ENCODE peak calls at places on chromosomes 3 and 15, in nine cellular contexts. E is esophagus muscularis mucosa, K is K562, H is spleen, S is H1, A is Panc1, G is stomach, U is GM12878, R is breast epithelium. C is an unnamed sample. For H3K4me1, the result is how much of the 10 kb centered on the place peaks cover.

GRCh38 chr3:14347110-14347509 is 55.3 kb upstream of the SLC6A6 start:
- DNase-seq in E (no peak), K (no peak), H (no peak), S (no peak), A (no peak), G (no peak), U (no peak), R (no peak), C (no peak)

GRCh38 chr3:39980021-39980420 is 170.6 kb downstream of the MYRIP start:
- DNase-seq in E (peak), K (no peak), H (no peak), S (no peak), A (no peak), G (no peak), U (no peak), R (no peak), C (no peak)

GRCh38 chr15:26179906-26180305 is 316.8 kb upstream of the ATP10A start:
- DNase-seq in E (peak), K (peak), H (no peak), S (peak), A (no peak), G (no peak), U (no peak), R (no peak), C (no peak)

GRCh38 chr15:44782516-44782915 is 46.2 kb downstream of the TRIM69 start:
- DNase-seq in E (no peak), K (no peak), H (no peak), S (no peak), A (no peak), G (no peak), U (no peak), R (no peak), C (no peak)

GRCh38 chr3:126258670-126259069 is 78.3 kb upstream of the ALDH1L1 start:
- DNase-seq in E (peak), K (peak), H (no peak), S (no peak), A (no peak), G (no peak), U (no peak), R (no peak), C (no peak)

GRCh38 chr15:43105077-43105769 is 615 bp downstream of the UBR1 start:
- DNase-seq in E (no peak), K (peak), H (no peak), S (no peak), A (no peak), G (peak), U (no peak), R (no peak), C (no peak)

GRCh38 chr15:76898102-76898501 is 7.0 kb downstream of the SCAPER start:
- DNase-seq in E (no peak), K (no peak), H (no peak), S (no peak), A (no peak), G (no peak), U (no peak), R (no peak), C (no peak)

GRCh38 chr3:175208316-175208715 is 349.2 kb downstream of the NAALADL2 start:
- DNase-seq in E (no peak), K (no peak), H (no peak), S (no peak), A (no peak), G (no peak), U (no peak), R (no peak), C (no peak)

GRCh38 chr3:115851571-115851970 is 228.3 kb downstream of the GAP43 start:
- DNase-seq in E (no peak), K (no peak), H (no peak), S (no peak), A (no peak), G (no peak), U (no peak), R (no peak), C (no peak)

DNA sequence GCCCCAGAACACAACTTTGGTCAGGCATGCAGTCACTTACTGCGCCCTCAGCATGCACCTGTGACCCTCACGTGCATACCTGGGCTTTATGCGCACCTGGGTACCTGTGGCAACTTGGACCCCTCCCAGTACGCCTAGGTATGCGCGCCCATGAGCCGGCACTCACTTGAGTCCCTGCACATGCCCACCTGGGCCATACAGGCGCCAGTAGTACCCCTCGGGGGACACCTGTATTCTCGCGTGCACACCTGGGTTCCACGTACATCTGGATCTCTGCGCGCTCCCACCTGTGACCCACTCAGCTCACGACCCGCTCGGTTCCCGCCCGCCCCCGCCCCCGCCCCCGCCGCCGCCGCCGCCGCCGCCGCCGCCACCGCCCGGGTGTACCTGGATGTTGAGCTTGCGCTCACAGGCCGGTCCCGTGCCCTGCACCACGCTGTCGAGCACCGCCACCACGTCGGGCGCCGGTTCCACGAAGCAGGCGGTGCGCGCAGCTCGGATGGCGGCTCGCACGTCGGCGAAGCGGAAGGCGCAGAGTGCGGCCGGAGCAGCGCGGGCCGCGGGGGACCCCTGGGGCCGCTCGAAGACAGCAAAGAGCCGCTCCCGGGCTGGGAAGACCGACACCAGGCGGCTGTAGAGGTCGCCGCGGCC is 1.4 kb downstream of the PLXND1 start:
- DNase-seq in E (no peak), K (no peak), H (no peak), S (peak), A (no peak), G (no peak), U (no peak), R (no peak), C (no peak)
- H3K4me1 ChIP-seq in E (half or more), K (under half), H (half or more), S (half or more), A (half or more), G (half or more), U (under half), R (under half), C (half or more)

GRCh38 chr15:79432345-79433311 is 492 bp downstream of the MINAR1 start:
- DNase-seq in E (peak), K (no peak), H (no peak), S (peak), A (no peak), G (no peak), U (no peak), R (no peak), C (no peak)
- TF ChIP-seq CTCF in E (no peak), K (no peak), H (no peak), S (no peak), A (peak), G (no peak), U (no peak), R (no peak), C (no peak)

DNA sequence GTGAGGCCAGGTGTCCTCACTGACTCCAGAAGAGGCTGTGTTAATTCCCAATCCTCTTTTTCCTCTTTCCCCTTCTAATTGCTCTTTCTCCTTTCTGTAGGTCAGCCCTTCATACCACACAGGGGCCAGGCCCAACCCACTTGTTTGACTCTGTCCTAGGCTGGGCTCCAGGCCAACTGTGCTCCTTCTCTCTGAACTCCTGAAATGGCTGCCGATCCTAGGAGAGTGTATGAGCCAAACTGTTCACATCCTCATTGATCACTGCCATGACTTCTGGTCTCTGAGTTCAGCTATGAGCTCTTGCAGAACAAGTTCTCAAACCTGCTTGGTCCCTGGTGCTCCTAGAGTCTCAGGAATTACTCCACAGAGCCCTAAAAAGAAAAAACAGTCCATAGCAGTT is 145.1 kb downstream of the VGLL4 start:
- DNase-seq in E (no peak), K (no peak), H (no peak), S (no peak), A (no peak), G (peak), U (no peak), R (peak), C (peak)
- TF ChIP-seq POLR2AphosphoS5 in E (no peak), K (no peak), H (no peak), S (no peak), A (no peak), G (peak), U (no peak), R (no peak), C (no peak)

DNA sequence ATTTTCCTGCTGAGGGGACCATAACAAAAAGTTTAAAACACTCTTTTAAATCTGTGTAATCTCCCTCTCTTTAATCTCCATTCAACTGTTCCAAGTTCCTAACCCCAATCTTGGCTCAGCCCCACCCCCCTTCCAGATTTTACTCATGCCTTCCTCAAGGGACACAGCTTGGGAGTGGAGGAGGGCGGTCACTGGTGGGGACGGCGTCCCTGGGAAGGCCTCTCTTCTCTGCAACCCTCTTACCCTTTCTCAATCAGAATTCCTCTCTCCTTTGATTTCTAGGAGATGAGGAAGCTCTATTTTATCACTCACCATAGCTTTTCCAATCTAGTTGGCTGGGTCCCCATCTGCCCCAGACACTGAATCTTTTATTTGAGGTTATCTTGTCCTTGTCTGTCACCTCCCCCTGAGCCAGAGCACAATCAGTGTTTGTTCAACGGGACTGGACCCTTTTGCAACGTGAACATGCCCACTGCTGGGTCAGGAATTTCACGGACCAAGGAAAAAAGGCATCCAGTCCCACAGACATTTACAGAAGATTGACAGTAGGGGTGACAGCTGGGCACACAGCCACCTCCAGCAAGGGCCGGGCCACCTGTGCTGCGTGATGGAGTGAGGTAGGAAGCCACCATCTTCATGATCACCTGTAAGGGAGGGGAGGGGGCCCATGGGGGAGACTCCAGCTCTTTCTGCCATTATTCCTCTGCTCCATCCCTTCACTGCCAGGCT is 84.0 kb upstream of the HERC1 start:
- DNase-seq in E (no peak), K (no peak), H (no peak), S (no peak), A (no peak), G (no peak), U (no peak), R (no peak), C (no peak)
- H3K4me1 ChIP-seq in E (under half), K (under half), H (under half), S (under half), A (under half), G (under half), U (under half), R (under half), C (under half)

DNA sequence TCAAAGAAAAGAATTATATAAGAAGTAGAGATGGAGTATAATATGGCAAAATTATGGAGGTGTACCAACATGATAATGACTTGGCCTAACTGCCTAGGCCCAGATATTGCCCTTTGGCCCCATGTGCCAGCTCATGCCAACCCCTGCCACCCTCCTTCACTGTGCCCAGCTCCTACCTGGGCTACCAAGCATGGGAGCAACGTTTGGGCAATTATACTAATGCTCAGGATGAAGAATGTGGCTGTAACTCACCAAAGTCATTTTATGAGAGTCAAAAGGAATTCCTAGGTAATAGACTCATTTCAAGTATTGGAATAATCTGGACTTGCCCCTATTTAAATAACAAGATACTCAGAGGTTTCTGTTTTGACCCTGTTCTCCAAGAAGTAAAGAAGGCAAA is 240.2 kb upstream of the IL12A start:
- DNase-seq in E (no peak), K (no peak), H (no peak), S (no peak), A (no peak), G (no peak), U (no peak), R (no peak), C (no peak)
- TF ChIP-seq CTCF in E (no peak), K (no peak), H (no peak), S (no peak), A (no peak), G (no peak), U (no peak), R (no peak), C (no peak)

GRCh38 chr3:51374456-51374855 is 10.6 kb upstream of the MANF start:
- DNase-seq in E (no peak), K (no peak), H (no peak), S (no peak), A (no peak), G (no peak), U (no peak), R (no peak), C (no peak)

GRCh38 chr3:51373658-51374421 is 11.3 kb upstream of the MANF start:
- DNase-seq in E (no peak), K (no peak), H (no peak), S (no peak), A (no peak), G (no peak), U (no peak), R (no peak), C (no peak)

GRCh38 chr3:51375136-51375535 is 10.0 kb upstream of the MANF start:
- DNase-seq in E (no peak), K (no peak), H (no peak), S (no peak), A (no peak), G (no peak), U (no peak), R (no peak), C (no peak)

GRCh38 chr3:51378075-51378474 is 7.0 kb upstream of the MANF start:
- DNase-seq in E (no peak), K (no peak), H (peak), S (no peak), A (no peak), G (no peak), U (no peak), R (no peak), C (no peak)

GRCh38 chr3:51375571-51375970 is 9.5 kb upstream of the MANF start:
- DNase-seq in E (no peak), K (no peak), H (peak), S (no peak), A (no peak), G (no peak), U (no peak), R (no peak), C (no peak)
- TF ChIP-seq POLR2AphosphoS5 in E (no peak), K (no peak), H (no peak), S (no peak), A (no peak), G (no peak), U (no peak), R (no peak), C (no peak)

GRCh38 chr3:104805042-104805441 is 561.7 kb upstream of the ALCAM start:
- DNase-seq in E (no peak), K (no peak), H (no peak), S (no peak), A (no peak), G (no peak), U (no peak), R (no peak), C (no peak)
- H3K4me1 ChIP-seq in E (under half), K (under half), H (under half), S (under half), A (under half), G (under half), U (under half), R (under half), C (under half)

GRCh38 chr3:33892655-33893054 is 94.2 kb downstream of the PDCD6IP start:
- DNase-seq in E (no peak), K (no peak), H (no peak), S (no peak), A (no peak), G (no peak), U (no peak), R (no peak), C (no peak)
- TF ChIP-seq CTCF in E (no peak), K (no peak), H (no peak), S (no peak), A (no peak), G (no peak), U (no peak), R (no peak), C (no peak)

C was measured in sigmoid colon.